ENCODE peak calls at places on chromosome 9, in eight cellular contexts. B is NAMALWA, A is HEK293T, V is NCI-H2081, E is GM06990, Y is heart left ventricle, R is posterior cingulate gyrus, S is GM10248. X is an unnamed sample.

GRCh38 chr9:122806661-122807060 is 6.7 kb downstream of the OR1K1 start:
- DNase-seq in B (no peak), A (no peak), V (no peak), E (no peak), Y (no peak), R (no peak), S (no peak), X (no peak)

GRCh38 chr9:12817702-12818101 is 42.9 kb downstream of the LURAP1L start:
- DNase-seq in B (no peak), A (no peak), V (no peak), E (no peak), Y (no peak), R (no peak), S (no peak), X (no peak)

GRCh38 chr9:132356276-132356924 is 1.6 kb upstream of the SETX start:
- DNase-seq in B (no peak), A (no peak), V (no peak), E (peak; percentile 13), Y (no peak), R (no peak), S (no peak), X (no peak)

GRCh38 chr9:462611-463010 is 247.9 kb downstream of the DOCK8 start:
- DNase-seq in B (no peak), A (no peak), V (no peak), E (no peak), Y (no peak), R (peak; percentile 8), S (no peak), X (no peak)

GRCh38 chr9:129290606-129291005 is 112.5 kb upstream of the IER5L start:
- DNase-seq in B (no peak), A (no peak), V (no peak), E (no peak), Y (no peak), R (no peak), S (no peak), X (no peak)

GRCh38 chr9:137827908-137828526 is 49.6 kb upstream of the CACNA1B start:
- DNase-seq in B (no peak), A (no peak), V (no peak), E (no peak), Y (no peak), R (no peak), S (no peak), X (no peak)

GRCh38 chr9:34451545-34451944 is 6.8 kb downstream of the FAM219A start:
- DNase-seq in B (no peak), A (no peak), V (no peak), E (peak; percentile 10), Y (no peak), R (no peak), S (peak; percentile 29), X (no peak)

GRCh38 chr9:69283003-69283402 is 42.0 kb upstream of the ENTREP1 start:
- DNase-seq in B (no peak), A (no peak), V (no peak), E (no peak), Y (no peak), R (no peak), S (no peak), X (no peak)

GRCh38 chr9:37471942-37472679 is 6.9 kb upstream of the ZBTB5 start:
- DNase-seq in B (no peak), A (peak; percentile 19), V (no peak), E (no peak), Y (no peak), R (no peak), S (no peak), X (no peak)

GRCh38 chr9:104682642-104683041 is 11.7 kb upstream of the OR13D1 start:
- DNase-seq in B (peak; percentile 76), A (peak; percentile 20), V (peak; percentile 56), E (peak; percentile 14), Y (no peak), R (no peak), S (peak; percentile 13), X (peak; percentile 13)

GRCh38 chr9:132547976-132548730 is 34.3 kb upstream of the BARHL1 start:
- DNase-seq in B (no peak), A (no peak), V (no peak), E (no peak), Y (peak; percentile 21), R (no peak), S (no peak), X (no peak)

GRCh38 chr9:70021026-70021571 is 22.5 kb upstream of the MAMDC2 start:
- DNase-seq in B (no peak), A (no peak), V (no peak), E (no peak), Y (no peak), R (peak; percentile 59), S (no peak), X (no peak)

GRCh38 chr9:22052376-22052945 is 43.4 kb upstream of the CDKN2B start:
- DNase-seq in B (no peak), A (no peak), V (no peak), E (no peak), Y (no peak), R (no peak), S (no peak), X (no peak)

GRCh38 chr9:110479481-110479880 is 100.1 kb downstream of the SVEP1 start:
- DNase-seq in B (no peak), A (no peak), V (no peak), E (no peak), Y (no peak), R (no peak), S (no peak), X (no peak)

GRCh38 chr9:88741335-88741734 is 206.4 kb downstream of the NXNL2 start:
- DNase-seq in B (peak; percentile 49), A (peak; percentile 31), V (no peak), E (no peak), Y (no peak), R (peak; percentile 23), S (no peak), X (no peak)

GRCh38 chr9:99356512-99356971 is 134.5 kb downstream of the SEC61B start:
- DNase-seq in B (no peak), A (no peak), V (no peak), E (no peak), Y (no peak), R (no peak), S (no peak), X (no peak)

GRCh38 chr9:127968046-127968445 is 12.7 kb downstream of the EEIG1 start:
- DNase-seq in B (no peak), A (no peak), V (no peak), E (no peak), Y (no peak), R (no peak), S (no peak), X (no peak)

GRCh38 chr9:130089141-130089540 is 35.4 kb downstream of the GPR107 start:
- DNase-seq in B (no peak), A (no peak), V (no peak), E (no peak), Y (no peak), R (no peak), S (no peak), X (no peak)